ENCODE peak calls at places on chromosomes 11 and 22, in nine cellular contexts. Q is fibroblast of lung, O is renal cortical epithelial cell, N is NCI-H774, F is psoas muscle, K is lower leg skin, W is thoracic aorta, J is NCI-H748 treated with DMSO at 0.1 percent for 48 hours, H is NCI-H1092 treated with DMSO at 0.1 percent for 48 hours. I is an unnamed sample.

GRCh38 chr22:42327462-42328129 is 57.1 kb upstream of the TCF20 start:
- DNase-seq in O (no peak), Q (no peak), H (no peak), N (no peak), W (no peak), K (no peak), J (no peak), F (no peak), I (no peak)

GRCh38 chr11:27011560-27012253 is 17.8 kb downstream of the FIBIN start:
- DNase-seq in F (no peak), K (no peak), H (no peak), O (no peak), W (no peak), N (no peak), Q (no peak), J (no peak), I (no peak)

GRCh38 chr11:16410479-16410878 is 54.1 kb upstream of the SOX6 start:
- DNase-seq in H (no peak), W (no peak), J (no peak), F (no peak), K (no peak), Q (no peak), O (peak), N (no peak), I (no peak)

GRCh38 chr11:126839496-126839895 is 161.1 kb downstream of the KIRREL3 start:
- DNase-seq in N (no peak), K (no peak), W (no peak), F (no peak), H (no peak), J (no peak), Q (peak), O (no peak), I (peak)

GRCh38 chr11:121446752-121447156 is 5.4 kb upstream of the SORL1 start:
- DNase-seq in N (no peak), O (no peak), W (no peak), H (peak), F (no peak), K (no peak), J (no peak), Q (peak), I (peak)

GRCh38 chr11:131688056-131688693 is 317.8 kb downstream of the NTM start:
- DNase-seq in K (peak), J (no peak), F (peak), O (no peak), W (no peak), Q (peak), N (peak), H (peak), I (peak)

GRCh38 chr11:2747236-2748015 is 47.6 kb upstream of the KCNQ1OT1 start:
- DNase-seq in O (no peak), J (no peak), H (no peak), N (no peak), F (peak), K (peak), Q (no peak), W (no peak), I (no peak)

GRCh38 chr11:44628730-44629361 is 63.4 kb downstream of the CD82 start:
- DNase-seq in F (no peak), H (no peak), J (no peak), O (no peak), N (no peak), W (no peak), Q (no peak), K (peak), I (no peak)

GRCh38 chr11:95699631-95700470 is 89.7 kb downstream of the FAM76B start:
- DNase-seq in O (no peak), Q (peak), N (no peak), W (no peak), F (no peak), J (no peak), H (no peak), K (no peak), I (peak)

GRCh38 chr22:21802056-21802455 is 65.4 kb downstream of the MAPK1 start:
- DNase-seq in W (no peak), K (peak), F (no peak), J (no peak), O (no peak), N (no peak), H (no peak), Q (peak), I (no peak)

GRCh38 chr11:7941608-7942007 is at the start of gene OR10A3:
- DNase-seq in J (no peak), N (no peak), K (no peak), W (no peak), H (no peak), O (no peak), Q (no peak), F (no peak), I (no peak)

GRCh38 chr22:41184679-41185078 is 20.4 kb upstream of the L3MBTL2 start:
- DNase-seq in O (no peak), F (no peak), N (no peak), W (no peak), Q (no peak), J (no peak), H (no peak), K (no peak), I (no peak)

GRCh38 chr11:37712246-37712645 is 1114.2 kb upstream of the RAG2 start:
- DNase-seq in H (no peak), K (no peak), W (no peak), J (no peak), F (no peak), O (no peak), N (no peak), Q (peak), I (no peak)

GRCh38 chr11:12963789-12964536 is 45.2 kb upstream of the RASSF10 start:
- DNase-seq in J (peak), N (peak), F (peak), H (peak), W (no peak), O (no peak), Q (peak), K (peak), I (no peak)

GRCh38 chr22:40443675-40444482 is 73.5 kb downstream of the SGSM3 start:
- DNase-seq in O (no peak), J (no peak), Q (no peak), K (no peak), H (no peak), W (no peak), F (peak), N (no peak), I (no peak)

GRCh38 chr11:119400860-119401259 is 19.4 kb upstream of the USP2 start:
- DNase-seq in W (no peak), O (no peak), Q (no peak), H (no peak), N (no peak), J (no peak), K (no peak), F (no peak), I (no peak)

GRCh38 chr11:87439981-87440760 is 402.4 kb downstream of the TMEM135 start:
- DNase-seq in J (no peak), Q (no peak), W (no peak), O (no peak), K (no peak), F (no peak), N (no peak), H (no peak), I (no peak)

GRCh38 chr11:129283141-129283540 is 91.0 kb upstream of the ARHGAP32 start:
- DNase-seq in H (no peak), K (no peak), F (no peak), W (no peak), O (peak), Q (no peak), N (peak), J (no peak), I (no peak)